ENCODE peak calls at places on chromosome 1, in seven cellular contexts. One of them, this sample, is unnamed.

GRCh38 chr1:172893146-172893841 is 157.4 kb downstream of the TNFSF18 start:
- DNase-seq in T-helper 2 cell: no peak
- DNase-seq in Panc1: no peak
- DNase-seq in CD4-positive, CD25-positive, alpha-beta regulatory T cell: no peak
- DNase-seq in midbrain: no peak
- DNase-seq in stimulated activated naive CD8-positive, alpha-beta T cell treated with anti-CD3 and anti-CD28 coated beads, Interleukin-15, Interleukin-2, amounts not matched to agents 100 U/mL and 50 U/mL, for 24 hours: no peak
- DNase-seq in cerebellum: no peak
- DNase-seq in this sample: no peak

GRCh38 chr1:198556969-198557368 is 16.5 kb upstream of the ATP6V1G3 start:
- DNase-seq in T-helper 2 cell: no peak
- DNase-seq in stimulated activated naive CD8-positive, alpha-beta T cell treated with anti-CD3 and anti-CD28 coated beads, Interleukin-15, Interleukin-2, amounts not matched to agents 100 U/mL and 50 U/mL, for 24 hours: peak; percentile 56
- DNase-seq in midbrain: no peak
- DNase-seq in Panc1: no peak
- DNase-seq in CD4-positive, CD25-positive, alpha-beta regulatory T cell: peak; percentile 79
- DNase-seq in cerebellum: no peak
- DNase-seq in this sample: no peak

GRCh38 chr1:160834945-160835565 is 27.6 kb downstream of the CD244 start:
- DNase-seq in midbrain: peak; percentile 13
- DNase-seq in T-helper 2 cell: no peak
- DNase-seq in Panc1: no peak
- DNase-seq in stimulated activated naive CD8-positive, alpha-beta T cell treated with anti-CD3 and anti-CD28 coated beads, Interleukin-15, Interleukin-2, amounts not matched to agents 100 U/mL and 50 U/mL, for 24 hours: peak; percentile 66
- DNase-seq in CD4-positive, CD25-positive, alpha-beta regulatory T cell: peak; percentile 61
- DNase-seq in cerebellum: no peak
- DNase-seq in this sample: peak; percentile 49

GRCh38 chr1:73065585-73065984 is 783.2 kb upstream of the NEGR1 start:
- DNase-seq in Panc1: no peak
- DNase-seq in midbrain: no peak
- DNase-seq in cerebellum: no peak
- DNase-seq in CD4-positive, CD25-positive, alpha-beta regulatory T cell: no peak
- DNase-seq in stimulated activated naive CD8-positive, alpha-beta T cell treated with anti-CD3 and anti-CD28 coated beads, Interleukin-15, Interleukin-2, amounts not matched to agents 100 U/mL and 50 U/mL, for 24 hours: no peak
- DNase-seq in T-helper 2 cell: no peak
- DNase-seq in this sample: no peak

GRCh38 chr1:221291113-221291512 is 411.9 kb downstream of the HLX start:
- DNase-seq in stimulated activated naive CD8-positive, alpha-beta T cell treated with anti-CD3 and anti-CD28 coated beads, Interleukin-15, Interleukin-2, amounts not matched to agents 100 U/mL and 50 U/mL, for 24 hours: no peak
- DNase-seq in CD4-positive, CD25-positive, alpha-beta regulatory T cell: no peak
- DNase-seq in midbrain: no peak
- DNase-seq in T-helper 2 cell: no peak
- DNase-seq in cerebellum: no peak
- DNase-seq in Panc1: no peak
- DNase-seq in this sample: no peak

GRCh38 chr1:145916745-145917144 is 1.8 kb downstream of the PEX11B start:
- DNase-seq in CD4-positive, CD25-positive, alpha-beta regulatory T cell: no peak
- DNase-seq in stimulated activated naive CD8-positive, alpha-beta T cell treated with anti-CD3 and anti-CD28 coated beads, Interleukin-15, Interleukin-2, amounts not matched to agents 100 U/mL and 50 U/mL, for 24 hours: no peak
- DNase-seq in Panc1: no peak
- DNase-seq in cerebellum: no peak
- DNase-seq in midbrain: no peak
- DNase-seq in T-helper 2 cell: no peak
- DNase-seq in this sample: no peak

GRCh38 chr1:234976880-234977680 is 151.6 kb downstream of the TOMM20 start:
- DNase-seq in midbrain: no peak
- DNase-seq in Panc1: no peak
- DNase-seq in cerebellum: no peak
- DNase-seq in T-helper 2 cell: no peak
- DNase-seq in CD4-positive, CD25-positive, alpha-beta regulatory T cell: no peak
- DNase-seq in stimulated activated naive CD8-positive, alpha-beta T cell treated with anti-CD3 and anti-CD28 coated beads, Interleukin-15, Interleukin-2, amounts not matched to agents 100 U/mL and 50 U/mL, for 24 hours: no peak
- DNase-seq in this sample: no peak

GRCh38 chr1:227356582-227357228 is 38.4 kb upstream of the CDC42BPA start:
- DNase-seq in Panc1: no peak
- DNase-seq in CD4-positive, CD25-positive, alpha-beta regulatory T cell: no peak
- DNase-seq in cerebellum: no peak
- DNase-seq in midbrain: no peak
- DNase-seq in stimulated activated naive CD8-positive, alpha-beta T cell treated with anti-CD3 and anti-CD28 coated beads, Interleukin-15, Interleukin-2, amounts not matched to agents 100 U/mL and 50 U/mL, for 24 hours: no peak
- DNase-seq in T-helper 2 cell: no peak
- DNase-seq in this sample: no peak

GRCh38 chr1:201349091-201349490 is 28.4 kb downstream of the TNNT2 start:
- DNase-seq in stimulated activated naive CD8-positive, alpha-beta T cell treated with anti-CD3 and anti-CD28 coated beads, Interleukin-15, Interleukin-2, amounts not matched to agents 100 U/mL and 50 U/mL, for 24 hours: no peak
- DNase-seq in cerebellum: peak; percentile 17
- DNase-seq in T-helper 2 cell: no peak
- DNase-seq in midbrain: no peak
- DNase-seq in Panc1: no peak
- DNase-seq in CD4-positive, CD25-positive, alpha-beta regulatory T cell: no peak
- DNase-seq in this sample: no peak

GRCh38 chr1:162626089-162626488 is 6.2 kb upstream of the DDR2 start:
- DNase-seq in cerebellum: no peak
- DNase-seq in CD4-positive, CD25-positive, alpha-beta regulatory T cell: no peak
- DNase-seq in T-helper 2 cell: no peak
- DNase-seq in Panc1: no peak
- DNase-seq in midbrain: no peak
- DNase-seq in stimulated activated naive CD8-positive, alpha-beta T cell treated with anti-CD3 and anti-CD28 coated beads, Interleukin-15, Interleukin-2, amounts not matched to agents 100 U/mL and 50 U/mL, for 24 hours: no peak
- DNase-seq in this sample: no peak

GRCh38 chr1:32031578-32032286 is 18.1 kb downstream of the KHDRBS1 start:
- DNase-seq in stimulated activated naive CD8-positive, alpha-beta T cell treated with anti-CD3 and anti-CD28 coated beads, Interleukin-15, Interleukin-2, amounts not matched to agents 100 U/mL and 50 U/mL, for 24 hours: no peak
- DNase-seq in CD4-positive, CD25-positive, alpha-beta regulatory T cell: no peak
- DNase-seq in T-helper 2 cell: no peak
- DNase-seq in cerebellum: no peak
- DNase-seq in Panc1: no peak
- DNase-seq in midbrain: no peak
- DNase-seq in this sample: no peak

GRCh38 chr1:64892576-64893573 is 73.5 kb downstream of the JAK1 start:
- DNase-seq in stimulated activated naive CD8-positive, alpha-beta T cell treated with anti-CD3 and anti-CD28 coated beads, Interleukin-15, Interleukin-2, amounts not matched to agents 100 U/mL and 50 U/mL, for 24 hours: no peak
- DNase-seq in Panc1: no peak
- DNase-seq in T-helper 2 cell: no peak
- DNase-seq in CD4-positive, CD25-positive, alpha-beta regulatory T cell: no peak
- DNase-seq in cerebellum: no peak
- DNase-seq in midbrain: no peak
- DNase-seq in this sample: peak; percentile 46